ENCODE peak calls at places on chromosomes 3 and 15, in nine cellular contexts. W, V, M, O, B, S, K, G and E are unnamed samples.

GRCh38 chr3:190038050-190038631 is 82.6 kb downstream of the P3H2 start:
- DNase-seq in G (peak; percentile 63), K (no peak), W (peak; percentile 76), S (peak; percentile 58), B (no peak), O (no peak), M (peak; percentile 86), V (no peak), E (no peak)

GRCh38 chr3:169945313-169945712 is 21.3 kb upstream of the SEC62 start:
- DNase-seq in S (no peak), G (peak; percentile 42), B (peak; percentile 16), W (peak; percentile 27), O (no peak), K (no peak), M (no peak), V (no peak), E (no peak)

GRCh38 chr15:62099171-62099601 is 32.4 kb downstream of the C2CD4A start:
- DNase-seq in G (peak; percentile 95), S (no peak), M (no peak), K (peak; percentile 32), W (no peak), B (no peak), O (no peak), V (no peak), E (no peak)

GRCh38 chr15:90002428-90002844 is 1.3 kb downstream of the ZNF710 start:
- DNase-seq in M (peak; percentile 79), K (no peak), V (peak; percentile 71), W (no peak), S (no peak), G (peak; percentile 70), B (peak; percentile 25), O (no peak), E (no peak)

GRCh38 chr15:75197062-75197630 is 4.5 kb upstream of the C15orf39 start:
- DNase-seq in B (no peak), O (no peak), W (no peak), G (peak; percentile 49), K (no peak), S (no peak), M (no peak), V (no peak), E (peak; percentile 29)

GRCh38 chr3:193040836-193041672 is 123.4 kb upstream of the MB21D2 start:
- DNase-seq in V (no peak), O (peak; percentile 34), B (peak; percentile 13), K (peak; percentile 58), M (no peak), G (peak; percentile 61), S (no peak), W (no peak), E (no peak)

GRCh38 chr3:187719628-187720336 is 17.4 kb upstream of the RTP2 start:
- DNase-seq in S (no peak), M (no peak), B (no peak), G (no peak), W (no peak), O (no peak), K (no peak), V (no peak), E (peak; percentile 77)

GRCh38 chr15:101718896-101719295 is 5.4 kb downstream of the TARS3 start:
- DNase-seq in K (no peak), S (no peak), B (no peak), O (no peak), G (no peak), W (no peak), V (no peak), M (no peak), E (no peak)

GRCh38 chr3:88957751-88958452 is 149.5 kb upstream of the EPHA3 start:
- DNase-seq in S (no peak), K (no peak), B (no peak), V (no peak), O (no peak), W (no peak), G (peak; percentile 88), M (no peak), E (no peak)

GRCh38 chr3:117063910-117064309 is 354.3 kb downstream of the TUSC7 start:
- DNase-seq in M (no peak), V (no peak), K (no peak), S (no peak), G (peak; percentile 24), O (no peak), B (no peak), W (no peak), E (no peak)

GRCh38 chr15:90090226-90090848 is 11.9 kb downstream of the IDH2 start:
- DNase-seq in K (no peak), W (no peak), S (no peak), M (no peak), V (no peak), O (no peak), B (no peak), G (no peak), E (no peak)

GRCh38 chr3:45554001-45554691 is 40.4 kb upstream of the LIMD1 start:
- DNase-seq in M (no peak), W (peak; percentile 46), O (no peak), G (no peak), S (no peak), V (no peak), K (no peak), B (no peak), E (no peak)

DNA sequence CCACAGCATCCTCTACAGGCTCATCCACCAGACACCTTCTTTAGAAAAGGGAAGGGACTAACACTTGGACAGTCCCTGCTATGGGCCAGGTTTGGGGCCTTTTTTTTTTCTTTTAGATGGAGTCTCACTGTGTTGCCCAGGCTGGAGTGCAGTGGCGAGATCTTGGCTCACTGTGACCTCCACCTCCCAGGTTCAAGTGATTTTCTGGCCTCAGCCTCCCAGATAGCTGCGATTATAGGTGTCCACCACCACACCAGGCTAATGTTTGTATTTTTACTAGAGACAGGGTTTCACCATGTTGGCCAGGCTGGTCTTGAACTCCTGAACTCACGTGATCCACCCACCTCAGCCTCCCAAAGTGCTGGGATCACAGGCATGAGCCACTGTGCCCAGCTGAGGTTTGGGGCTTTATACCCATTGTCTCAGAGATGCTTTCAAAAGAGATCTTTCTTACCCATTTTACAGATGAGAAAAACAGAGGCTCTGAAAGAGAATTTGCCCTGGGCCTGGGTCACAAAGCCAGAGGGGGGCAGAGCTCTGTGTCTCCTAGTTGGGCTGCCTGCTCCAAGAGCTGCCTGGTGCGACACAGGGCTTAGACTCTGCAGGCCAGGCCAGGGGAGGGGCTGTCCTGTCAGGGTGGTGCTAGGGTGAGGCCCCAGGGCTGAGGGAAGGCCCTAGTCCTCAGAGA is 11.6 kb downstream of the LINGO1 start:
- DNase-seq in O (no peak), W (no peak), V (no peak), M (no peak), G (no peak), K (no peak), S (no peak), B (no peak), E (no peak)
- H3K27ac ChIP-seq in O (no peak overlapping the region), W (no peak overlapping the region), V (no peak overlapping the region), M (no peak overlapping the region), G (no peak overlapping the region), K (no peak overlapping the region), S (no peak overlapping the region), B (peak overlapping the region; percentile 38), E (no peak overlapping the region)

GRCh38 chr15:85444329-85444605 is 63.9 kb downstream of the AKAP13 start:
- DNase-seq in W (no peak), S (no peak), G (no peak), B (no peak), O (no peak), V (no peak), M (no peak), K (no peak), E (no peak)

GRCh38 chr15:85443593-85444328 is 63.4 kb downstream of the AKAP13 start:
- DNase-seq in V (no peak), B (peak; percentile 34), M (no peak), W (peak; percentile 31), O (peak; percentile 46), G (peak; percentile 10), S (no peak), K (peak; percentile 94), E (no peak)

GRCh38 chr15:85439996-85440395 is 59.6 kb downstream of the AKAP13 start:
- DNase-seq in B (no peak), V (no peak), G (no peak), O (no peak), W (no peak), K (no peak), S (no peak), M (no peak), E (no peak)

GRCh38 chr15:85443046-85443445 is 62.6 kb downstream of the AKAP13 start:
- DNase-seq in K (no peak), O (no peak), B (no peak), M (no peak), V (no peak), S (no peak), G (no peak), W (no peak), E (no peak)

DNA sequence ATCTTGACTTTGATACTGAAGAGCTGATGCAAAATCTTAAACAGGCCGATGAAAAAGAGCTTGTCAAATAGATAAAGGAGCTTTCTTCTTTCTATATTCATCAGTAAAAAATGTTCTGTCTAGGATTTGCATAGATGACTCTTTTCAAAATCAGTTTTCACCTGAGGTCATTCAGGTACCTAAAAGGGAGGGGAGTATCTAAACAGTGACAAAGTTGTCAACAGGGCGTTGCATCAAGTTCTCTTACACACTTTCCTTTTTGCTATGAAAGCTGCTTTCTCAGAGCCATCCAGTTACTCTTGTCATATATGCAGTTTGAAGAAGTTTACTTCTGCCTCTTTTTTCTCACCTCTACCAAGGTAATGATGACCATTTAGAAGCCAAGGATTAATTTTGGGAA is 60.0 kb downstream of the AKAP13 start:
- DNase-seq in G (no peak), K (no peak), V (no peak), W (no peak), O (no peak), M (no peak), B (no peak), S (no peak), E (no peak)
- H3K27ac ChIP-seq in G (no peak overlapping the region), K (no peak overlapping the region), V (no peak overlapping the region), W (no peak overlapping the region), O (no peak overlapping the region), M (peak overlapping the region; percentile 51), B (no peak overlapping the region), S (no peak overlapping the region), E (no peak overlapping the region)

DNA sequence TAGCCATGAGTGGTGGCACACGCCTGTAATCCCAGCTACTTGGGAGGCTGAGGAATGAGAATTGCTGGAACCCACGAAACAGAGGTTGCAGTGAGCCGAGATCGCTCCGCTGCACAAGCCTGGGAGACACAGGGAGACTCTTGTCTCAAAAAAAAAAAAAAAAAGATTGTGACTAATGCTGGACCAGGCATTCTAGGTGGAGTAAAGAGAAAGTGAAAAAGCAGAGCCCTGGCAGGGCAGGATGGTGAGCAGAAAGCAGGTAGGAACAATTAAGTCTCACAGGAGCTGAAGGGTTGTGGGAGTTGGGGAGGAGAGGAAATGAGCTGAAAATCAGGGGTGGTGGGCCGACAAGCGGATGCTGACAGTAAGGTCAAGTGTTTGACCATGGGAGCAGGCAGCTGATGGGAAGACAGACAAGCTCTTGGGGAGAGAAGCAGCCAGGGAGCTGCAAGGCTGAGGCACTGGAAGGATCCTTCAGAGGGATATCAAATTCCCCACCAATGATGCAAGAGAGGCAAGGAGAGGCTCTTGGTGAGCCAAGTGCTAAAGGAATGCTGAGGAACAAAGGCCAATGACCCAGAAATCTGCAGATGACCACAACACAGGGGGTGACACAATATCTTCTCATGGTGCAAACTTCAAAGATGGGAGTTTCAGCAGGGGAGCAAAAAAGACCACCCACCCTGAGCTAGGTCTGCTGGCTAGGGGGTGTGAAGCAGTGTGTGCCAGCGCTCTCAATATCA is 251.1 kb downstream of the ULK4 start:
- DNase-seq in S (no peak), B (no peak), W (no peak), O (no peak), M (no peak), G (peak; percentile 80), V (no peak), K (peak; percentile 68), E (no peak)
- H3K27ac ChIP-seq in S (no peak overlapping the region), B (no peak overlapping the region), W (no peak overlapping the region), O (no peak overlapping the region), M (no peak overlapping the region), G (peak overlapping the region; percentile 38), V (no peak overlapping the region), K (peak overlapping the region; percentile 49), E (no peak overlapping the region)

GRCh38 chr3:65712156-65712555 is 326.6 kb downstream of the MAGI1 start:
- DNase-seq in S (no peak), V (no peak), M (no peak), B (no peak), G (peak; percentile 72), O (no peak), W (no peak), K (no peak), E (no peak)
- H3K27ac ChIP-seq in S (no peak overlapping the region), V (no peak overlapping the region), M (no peak overlapping the region), B (no peak overlapping the region), G (peak overlapping the region; percentile 76), O (no peak overlapping the region), W (no peak overlapping the region), K (no peak overlapping the region), E (no peak overlapping the region)